ENCODE peak calls at places on chromosome 22, in ten cellular contexts. P is heart right ventricle, R is OCI-LY7, L is pancreas, H is Panc1, W is body of pancreas, Y is thoracic aorta, K is neuronal stem cell, Q is IMR-90, I is stomach. O is an unnamed sample. For H3K4me1, the result is how much of the 10 kb centered on the place peaks cover.

GRCh38 chr22:26977741-26978140 is 320.4 kb downstream of the MIAT start:
- DNase-seq in R (no peak), H (no peak), Y (no peak), K (no peak), Q (no peak), L (no peak), W (no peak), P (no peak), I (no peak), O (no peak)

GRCh38 chr22:38761202-38762162 is 5.7 kb upstream of the SUN2 start:
- DNase-seq in Y (no peak), L (no peak), R (no peak), I (no peak), P (no peak), W (no peak), H (no peak), K (no peak), Q (no peak), O (no peak)

GRCh38 chr22:43996170-43996980 is 27.7 kb upstream of the PARVB start:
- DNase-seq in H (no peak), K (no peak), I (peak), L (no peak), Q (no peak), P (peak), R (no peak), Y (no peak), W (no peak), O (peak)

GRCh38 chr22:40553014-40553579 is 83.4 kb downstream of the MRTFA start:
- DNase-seq in L (no peak), K (no peak), Y (no peak), P (no peak), Q (no peak), I (no peak), H (no peak), R (no peak), W (no peak), O (no peak)

GRCh38 chr22:23289851-23290724 is 109.8 kb downstream of the BCR start:
- DNase-seq in L (peak), H (peak), Q (peak), I (peak), P (peak), W (peak), K (peak), Y (no peak), R (peak), O (peak)

GRCh38 chr22:39593931-39594285 is 23.4 kb downstream of the CACNA1I start:
- DNase-seq in I (no peak), W (no peak), P (no peak), R (no peak), K (no peak), Y (no peak), L (no peak), Q (no peak), H (no peak), O (no peak)

GRCh38 chr22:48369789-48370507 is 1457.7 kb downstream of the BRD1 start:
- DNase-seq in K (no peak), Q (no peak), R (no peak), P (no peak), W (no peak), H (no peak), I (peak), Y (no peak), L (no peak), O (no peak)

GRCh38 chr22:36968249-36968964 is 50.8 kb downstream of the TST start:
- DNase-seq in H (no peak), K (no peak), Q (no peak), R (no peak), I (no peak), Y (no peak), L (no peak), W (no peak), P (no peak), O (no peak)

GRCh38 chr22:40635008-40635939 is 1.2 kb downstream of the MRTFA start:
- DNase-seq in L (no peak), P (no peak), K (no peak), Q (peak), R (no peak), H (no peak), I (no peak), Y (no peak), W (peak), O (no peak)

GRCh38 chr22:37328017-37328416 is 45.7 kb downstream of the CYTH4 start:
- DNase-seq in P (no peak), Y (no peak), H (no peak), W (no peak), K (no peak), L (no peak), R (no peak), Q (peak), I (no peak), O (no peak)

GRCh38 chr22:21092797-21093554 is 47.2 kb downstream of the LRRC74B start:
- DNase-seq in Y (no peak), H (no peak), K (no peak), Q (no peak), P (no peak), L (no peak), W (no peak), I (no peak), R (no peak), O (no peak)

GRCh38 chr22:36398602-36399472 is 11.1 kb upstream of the MYH9 start:
- DNase-seq in P (no peak), I (no peak), K (no peak), L (no peak), R (no peak), Q (peak), Y (no peak), H (no peak), W (no peak), O (no peak)

GRCh38 chr22:37639070-37639760 is at the start of gene SH3BP1:
- DNase-seq in L (peak), I (peak), Y (no peak), P (peak), Q (no peak), R (peak), K (no peak), W (peak), H (no peak), O (no peak)

GRCh38 chr22:43923191-43923590 is 414 bp upstream of the PNPLA3 start:
- DNase-seq in Q (no peak), Y (no peak), P (no peak), W (no peak), L (no peak), I (no peak), K (no peak), H (no peak), R (no peak), O (no peak)

GRCh38 chr22:23271597-23271908 is 91.2 kb downstream of the BCR start:
- DNase-seq in K (no peak), Q (no peak), W (no peak), P (no peak), I (no peak), L (no peak), H (no peak), Y (no peak), R (no peak), O (no peak)

GRCh38 chr22:24500251-24500820 is 5.2 kb downstream of the UPB1 start:
- DNase-seq in R (no peak), K (no peak), W (no peak), P (no peak), L (no peak), I (no peak), Y (no peak), Q (no peak), H (no peak), O (no peak)

GRCh38 chr22:31637375-31637937 is 24.6 kb downstream of the PISD start:
- DNase-seq in H (no peak), R (peak), P (no peak), K (no peak), L (no peak), W (no peak), Y (no peak), I (no peak), Q (no peak), O (no peak)

GRCh38 chr22:47634342-47634741 is 871.9 kb downstream of the TBC1D22A start:
- DNase-seq in H (no peak), P (no peak), W (no peak), K (no peak), Y (no peak), Q (no peak), L (no peak), R (peak), I (no peak), O (no peak)

GRCh38 chr22:23575601-23576000 is 4.5 kb downstream of the IGLL1 start:
- DNase-seq in Y (no peak), H (no peak), R (no peak), K (no peak), W (no peak), L (no peak), P (no peak), I (no peak), Q (no peak), O (no peak)

GRCh38 chr22:22358136-22358535 is 113.5 kb downstream of the VPREB1 start:
- DNase-seq in L (no peak), Y (no peak), K (no peak), H (no peak), I (no peak), Q (no peak), R (peak), P (no peak), W (no peak), O (no peak)

GRCh38 chr22:25410849-25411248 is 153.6 kb upstream of the GRK3 start:
- DNase-seq in W (no peak), P (no peak), Y (no peak), I (no peak), L (no peak), R (no peak), K (no peak), Q (no peak), H (no peak), O (no peak)

GRCh38 chr22:38031491-38031890 is 25.7 kb upstream of the PICK1 start:
- DNase-seq in K (no peak), W (no peak), R (no peak), P (no peak), L (no peak), I (no peak), H (no peak), Q (no peak), Y (no peak), O (no peak)

GRCh38 chr22:38776086-38776485 is 17.9 kb downstream of the DNAL4 start:
- DNase-seq in Q (no peak), I (no peak), K (no peak), W (no peak), P (no peak), R (no peak), L (no peak), H (no peak), Y (no peak), O (no peak)

GRCh38 chr22:29073618-29074275 is 912 bp downstream of the KREMEN1 start:
- DNase-seq in Y (no peak), I (peak), Q (no peak), R (no peak), L (peak), W (peak), K (no peak), H (no peak), P (peak), O (peak)

GRCh38 chr22:41429946-41430332 is 16.7 kb downstream of the TOB2 start:
- DNase-seq in P (no peak), I (no peak), Y (no peak), L (no peak), H (no peak), Q (no peak), R (no peak), W (no peak), K (no peak), O (no peak)

GRCh38 chr22:38448945-38449745 is 5.9 kb downstream of the KCNJ4 start:
- DNase-seq in L (no peak), P (peak), Y (no peak), Q (no peak), K (no peak), R (no peak), H (no peak), W (no peak), I (no peak), O (no peak)

GRCh38 chr22:37501610-37502341 is 15.6 kb upstream of the MFNG start:
- DNase-seq in K (no peak), Y (peak), Q (peak), W (peak), P (peak), R (no peak), I (peak), H (no peak), L (peak), O (peak)

GRCh38 chr22:35103756-35104155 is 37.8 kb downstream of the ISX start:
- DNase-seq in Q (no peak), P (no peak), Y (no peak), I (no peak), H (no peak), W (no peak), L (no peak), R (no peak), K (no peak), O (no peak)

GRCh38 chr22:24427500-24428164 is at the start of gene ADORA2A:
- DNase-seq in L (no peak), K (no peak), W (no peak), Y (no peak), H (no peak), R (peak), P (no peak), I (peak), Q (no peak), O (no peak)

GRCh38 chr22:28922540-28923244 is 39.3 kb downstream of the ZNRF3 start:
- DNase-seq in Q (no peak), R (no peak), H (no peak), K (no peak), L (no peak), P (no peak), I (no peak), W (no peak), Y (no peak), O (no peak)

GRCh38 chr22:36580371-36580770 is 51.4 kb upstream of the EIF3D start:
- DNase-seq in R (no peak), H (no peak), I (no peak), P (no peak), L (no peak), K (no peak), Q (no peak), W (no peak), Y (no peak), O (no peak)

GRCh38 chr22:32987081-32987631 is 71.0 kb downstream of the SYN3 start:
- DNase-seq in Y (no peak), I (no peak), H (no peak), W (no peak), P (no peak), R (no peak), L (no peak), Q (no peak), K (peak), O (peak)

GRCh38 chr22:20542736-20543135 is 35.3 kb downstream of the MED15 start:
- DNase-seq in P (no peak), I (no peak), W (no peak), R (no peak), H (no peak), Y (no peak), K (no peak), L (no peak), Q (no peak), O (no peak)

GRCh38 chr22:32063701-32064100 is 20.6 kb downstream of the SLC5A1 start:
- DNase-seq in R (no peak), W (no peak), L (no peak), K (no peak), Y (no peak), Q (no peak), P (no peak), I (no peak), H (no peak), O (no peak)

GRCh38 chr22:20803696-20804324 is 29.9 kb downstream of the SERPIND1 start:
- DNase-seq in H (no peak), L (no peak), I (peak), P (peak), Y (no peak), W (peak), R (peak), Q (peak), K (peak), O (peak)

GRCh38 chr22:42863349-42863911 is 6.4 kb upstream of the ARFGAP3 start:
- DNase-seq in Y (no peak), R (no peak), W (no peak), Q (peak), L (no peak), H (no peak), K (no peak), I (no peak), P (no peak), O (no peak)
- H3K27ac ChIP-seq in Y (no peak), R (no peak), W (no peak), Q (peak), L (no peak), H (no peak), K (no peak), I (no peak), P (no peak), O (no peak)

DNA sequence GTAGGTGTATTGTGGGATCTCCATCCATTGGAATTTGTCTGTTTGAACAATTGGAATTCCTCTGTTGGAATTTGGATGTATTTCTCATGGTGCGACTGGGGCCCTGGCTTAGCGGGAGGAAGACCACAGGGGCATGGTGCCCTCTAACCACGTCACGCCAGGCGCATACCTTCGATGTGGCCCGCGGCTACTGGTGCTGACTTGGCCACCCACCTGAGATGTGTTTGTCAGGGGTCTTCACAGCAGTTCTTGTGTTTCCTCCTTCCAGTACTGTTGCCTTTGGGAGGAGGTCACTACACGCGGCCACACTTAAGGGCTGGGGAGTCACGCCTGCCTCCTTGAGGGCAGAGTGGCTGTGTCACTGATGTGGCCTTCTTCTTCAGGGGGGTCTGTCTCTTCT is 36.6 kb upstream of the GRAMD4 start:
- DNase-seq in K (no peak), P (no peak), L (no peak), I (no peak), Q (no peak), R (no peak), H (no peak), W (no peak), Y (no peak), O (peak)
- H3K4me1 ChIP-seq in K (under half), P (half or more), L (under half), I (half or more), Q (under half), R (under half), H (under half), W (half or more), Y (under half), O (under half)

DNA sequence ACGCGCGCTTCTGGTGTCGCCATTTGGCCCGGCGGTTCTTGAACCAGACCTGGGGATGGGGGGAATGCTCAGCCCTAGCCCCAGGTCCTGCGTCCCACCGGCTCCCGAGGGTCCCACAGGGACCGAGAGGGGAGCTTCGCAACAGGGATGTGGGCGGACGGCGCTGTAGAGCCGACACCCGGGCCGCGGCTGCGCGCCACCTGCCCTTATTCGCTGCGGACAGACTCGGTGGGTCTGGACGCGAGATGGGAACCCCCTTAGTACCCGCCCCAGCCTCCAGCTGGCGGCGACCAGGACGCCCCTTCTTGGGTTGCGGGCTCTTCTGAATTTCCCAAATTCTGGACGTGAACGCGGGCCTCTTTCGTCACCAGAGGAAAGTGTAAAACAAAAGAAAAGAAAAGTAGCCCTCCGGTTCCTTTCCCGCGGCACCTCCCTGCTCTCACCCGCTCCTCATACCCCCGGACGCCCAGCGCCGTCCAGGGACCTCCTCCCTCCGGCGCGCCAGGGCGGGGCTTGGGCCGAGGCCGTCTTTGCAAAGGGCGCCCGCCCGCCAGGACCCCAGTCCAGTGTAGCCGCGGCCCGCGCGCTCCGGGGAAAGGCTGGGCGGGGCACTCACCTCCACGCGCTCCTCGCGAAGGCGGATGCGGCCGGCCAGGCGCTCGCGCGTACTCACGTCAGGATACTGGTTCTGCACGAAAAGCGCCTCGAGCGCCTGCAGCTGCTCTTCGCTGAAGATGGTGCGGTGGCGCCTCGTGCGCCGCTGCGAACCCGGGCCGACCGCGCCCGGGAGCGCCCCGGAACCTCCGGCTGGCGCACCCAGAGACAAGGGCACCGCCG is 827 bp downstream of the GSC2 start:
- DNase-seq in Y (no peak), R (no peak), W (no peak), L (no peak), P (no peak), H (no peak), K (no peak), I (no peak), Q (no peak), O (no peak)
- H3K4me3 ChIP-seq in Y (peak), R (no peak), W (no peak), L (no peak), P (peak), H (peak), K (no peak), I (peak), Q (no peak), O (no peak)

GRCh38 chr22:45124176-45124857 is 39.4 kb upstream of the NUP50 start:
- DNase-seq in L (no peak), R (no peak), W (no peak), H (no peak), Q (peak), Y (no peak), K (no peak), I (no peak), P (no peak), O (no peak)
- H3K27ac ChIP-seq in L (no peak), R (no peak), W (no peak), H (no peak), Q (peak), Y (no peak), K (no peak), I (no peak), P (no peak), O (no peak)

GRCh38 chr22:30302810-30303138 is 13.5 kb upstream of the CASTOR1 start:
- DNase-seq in W (no peak), R (no peak), L (no peak), H (no peak), P (no peak), I (no peak), Q (no peak), K (no peak), Y (no peak), O (no peak)
- H3K4me1 ChIP-seq in W (half or more), R (half or more), L (under half), H (under half), P (half or more), I (half or more), Q (under half), K (under half), Y (half or more), O (under half)

GRCh38 chr22:18971321-18971751 is 35.2 kb upstream of the PRODH start:
- DNase-seq in L (no peak), Y (no peak), P (no peak), R (no peak), I (no peak), Q (no peak), H (no peak), W (no peak), K (no peak), O (no peak)

GRCh38 chr22:18970948-18971315 is 34.8 kb upstream of the PRODH start:
- DNase-seq in Y (no peak), W (no peak), H (no peak), L (no peak), R (no peak), P (no peak), K (no peak), Q (no peak), I (no peak), O (no peak)

GRCh38 chr22:18968011-18968749 is 32.1 kb upstream of the PRODH start:
- DNase-seq in H (no peak), R (no peak), I (no peak), Y (no peak), K (peak), L (peak), W (peak), P (peak), Q (peak), O (no peak)

GRCh38 chr22:18973264-18974031 is 37.4 kb upstream of the PRODH start:
- DNase-seq in P (no peak), Y (no peak), I (no peak), W (peak), L (peak), R (no peak), Q (no peak), H (no peak), K (no peak), O (no peak)

DNA sequence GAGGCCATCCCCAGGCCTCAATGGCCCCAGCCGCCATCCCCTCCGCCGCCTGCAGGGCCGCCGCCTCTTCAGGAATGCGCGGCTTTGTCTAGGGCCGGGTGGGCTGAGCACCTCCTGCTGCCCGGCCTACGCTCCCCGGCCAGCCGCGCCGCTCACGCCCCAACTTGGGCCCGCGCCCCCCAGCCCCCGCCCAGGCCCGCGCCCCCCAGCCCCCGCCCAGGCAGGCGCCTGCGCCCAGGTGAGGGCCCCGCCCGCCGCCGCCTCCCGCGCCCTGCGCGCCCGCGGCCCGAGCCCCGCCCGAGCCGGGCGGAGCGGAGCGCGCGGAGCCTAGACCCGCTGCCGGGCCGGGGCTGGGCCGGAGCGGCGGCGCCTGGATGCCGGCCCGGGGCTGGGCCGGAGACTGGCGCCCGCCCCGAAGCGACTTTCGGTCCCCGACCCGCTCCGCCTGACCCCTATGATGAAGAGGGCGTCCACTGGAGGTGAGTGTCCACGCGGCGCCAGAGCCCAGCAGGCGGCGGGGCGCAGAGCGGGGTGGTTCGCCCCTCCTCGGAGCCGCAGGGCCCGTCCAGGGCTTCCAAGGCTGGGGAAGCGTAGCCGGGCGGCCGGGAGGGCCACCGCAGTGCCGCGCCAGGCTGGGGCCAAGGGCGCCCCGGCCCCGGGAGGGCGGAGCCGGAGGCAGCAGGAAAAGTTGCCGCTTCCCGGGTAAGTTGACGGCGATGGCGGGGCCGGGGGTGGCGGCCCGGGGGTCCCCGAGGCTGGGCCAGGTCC is 34.3 kb upstream of the PRODH start:
- DNase-seq in W (peak), Q (no peak), H (no peak), I (no peak), P (no peak), Y (no peak), R (no peak), K (peak), L (peak), O (no peak)
- H3K4me3 ChIP-seq in W (peak), Q (peak), H (peak), I (peak), P (peak), Y (peak), R (no peak), K (peak), L (peak), O (peak)

O was measured in adrenal gland.